ENCODE peak calls at places on chromosomes 13 and 19, in eight cellular contexts. V is transverse colon, O is stomach, A is sigmoid colon, F is upper lobe of left lung, L is SK-N-SH, T is ovary, G is A549. D is an unnamed sample. For H3K4me1, the result is how much of the 10 kb centered on the place peaks cover.

GRCh38 chr13:42860485-42860884 is 79.1 kb downstream of the FAM216B start:
- DNase-seq in T (no peak), F (no peak), O (no peak), L (no peak), V (no peak), G (no peak), A (no peak), D (no peak)

GRCh38 chr19:5406816-5407215 is 48.4 kb upstream of the ZNRF4 start:
- DNase-seq in O (no peak), A (no peak), V (no peak), L (no peak), T (no peak), G (no peak), F (no peak), D (no peak)

GRCh38 chr13:93789058-93789457 is 562.5 kb downstream of the GPC6 start:
- DNase-seq in T (no peak), O (no peak), G (no peak), F (no peak), V (no peak), A (no peak), L (no peak), D (no peak)

GRCh38 chr19:42349378-42350107 is 24.1 kb downstream of the MEGF8 start:
- DNase-seq in F (no peak), G (no peak), T (no peak), L (no peak), A (no peak), O (no peak), V (no peak), D (no peak)

GRCh38 chr19:8304841-8305621 is 3.1 kb downstream of the CD320 start:
- DNase-seq in F (peak), V (peak), O (peak), A (peak), L (peak), T (peak), G (no peak), D (peak)

GRCh38 chr19:35712910-35713845 is 4.6 kb upstream of the KMT2B start:
- DNase-seq in O (no peak), G (no peak), T (no peak), L (no peak), V (peak), F (no peak), A (no peak), D (no peak)

GRCh38 chr13:92355213-92355612 is 871.4 kb upstream of the GPC6 start:
- DNase-seq in F (no peak), V (peak), T (peak), G (no peak), A (no peak), O (no peak), L (peak), D (peak)

GRCh38 chr19:46068345-46069258 is 27.8 kb upstream of the IGFL4 start:
- DNase-seq in O (no peak), L (no peak), A (no peak), T (no peak), V (peak), G (peak), F (no peak), D (no peak)

GRCh38 chr13:41645313-41645712 is 188.0 kb downstream of the RGCC start:
- DNase-seq in A (peak), T (peak), F (no peak), G (no peak), O (no peak), L (no peak), V (no peak), D (peak)

GRCh38 chr19:7268737-7269098 is 25.5 kb downstream of the INSR start:
- DNase-seq in L (no peak), O (no peak), A (no peak), V (no peak), T (no peak), G (no peak), F (no peak), D (no peak)

GRCh38 chr13:32311188-32311897 is 3.8 kb downstream of the ZAR1L start:
- DNase-seq in A (peak), G (no peak), O (no peak), T (no peak), L (no peak), V (no peak), F (peak), D (no peak)

GRCh38 chr13:31767175-31767900 is 28.0 kb downstream of the RXFP2 start:
- DNase-seq in V (no peak), G (no peak), F (no peak), A (no peak), O (no peak), L (no peak), T (no peak), D (no peak)

GRCh38 chr19:39890755-39891551 is 43.5 kb downstream of the FCGBP start:
- DNase-seq in T (no peak), V (no peak), F (peak), L (no peak), G (no peak), A (no peak), O (peak), D (no peak)

GRCh38 chr13:106110241-106110855 is 425.1 kb downstream of the EFNB2 start:
- DNase-seq in O (no peak), V (no peak), A (no peak), L (no peak), F (no peak), T (no peak), G (no peak), D (no peak)

GRCh38 chr19:17184381-17184841 is 30.7 kb upstream of the USE1 start:
- DNase-seq in V (peak), L (no peak), T (no peak), O (no peak), A (no peak), F (no peak), G (no peak), D (no peak)

GRCh38 chr13:25415196-25415595 is 43.4 kb downstream of the ATP8A2 start:
- DNase-seq in T (no peak), A (no peak), O (no peak), F (no peak), L (no peak), G (no peak), V (no peak), D (no peak)

GRCh38 chr19:33486936-33487793 is 34.4 kb downstream of the PEPD start:
- DNase-seq in V (no peak), T (no peak), A (peak), G (no peak), F (no peak), O (no peak), L (peak), D (no peak)
- TF ChIP-seq EP300 in V (no peak), T (no peak), A (no peak), G (no peak), F (no peak), O (no peak), L (no peak), D (no peak)

GRCh38 chr13:21031594-21031993 is 29.8 kb downstream of the LATS2 start:
- DNase-seq in O (no peak), L (no peak), V (no peak), G (no peak), A (peak), T (no peak), F (no peak), D (no peak)

GRCh38 chr13:21034602-21035190 is 26.7 kb downstream of the LATS2 start:
- DNase-seq in V (no peak), A (peak), F (no peak), O (no peak), T (no peak), G (no peak), L (no peak), D (no peak)

GRCh38 chr13:21033224-21033855 is 28.0 kb downstream of the LATS2 start:
- DNase-seq in V (peak), L (no peak), G (no peak), T (peak), A (peak), O (peak), F (no peak), D (peak)

GRCh38 chr13:21033866-21034601 is 27.4 kb downstream of the LATS2 start:
- DNase-seq in F (no peak), V (no peak), O (peak), T (no peak), L (no peak), G (no peak), A (peak), D (no peak)

DNA sequence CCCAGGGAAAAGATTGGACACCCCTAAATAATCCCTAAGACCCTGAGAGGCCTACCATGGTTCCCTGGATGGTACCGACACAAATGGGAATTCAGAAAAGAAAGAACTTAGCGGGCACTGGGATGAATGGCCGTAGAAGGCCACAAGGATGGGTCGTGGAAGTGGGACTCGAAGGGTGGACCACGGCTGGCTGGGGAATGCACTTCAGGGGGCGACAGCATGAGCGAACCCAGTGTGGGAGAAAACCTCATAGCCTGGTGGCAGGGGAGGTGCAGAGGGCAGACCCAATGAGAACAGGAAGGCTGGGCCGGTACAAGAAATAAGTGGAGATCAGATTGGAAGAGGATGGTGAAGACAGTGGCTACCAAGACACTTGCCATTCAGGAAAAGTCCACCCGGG is 28.7 kb downstream of the LATS2 start:
- DNase-seq in L (no peak), F (no peak), O (no peak), V (no peak), G (no peak), T (no peak), A (peak), D (no peak)
- H3K4me1 ChIP-seq in L (under half), F (under half), O (under half), V (under half), G (under half), T (under half), A (under half), D (under half)

GRCh38 chr13:100859861-100860260 is 185.3 kb upstream of the TMTC4 start:
- DNase-seq in O (no peak), V (no peak), A (no peak), L (no peak), G (no peak), T (no peak), F (no peak), D (no peak)
- H3K27ac ChIP-seq in O (no peak), V (no peak), A (no peak), L (no peak), G (no peak), T (no peak), F (no peak), D (no peak)

GRCh38 chr19:31066385-31066784 is 282.9 kb downstream of the TSHZ3 start:
- DNase-seq in A (no peak), V (no peak), T (no peak), O (no peak), L (no peak), F (no peak), G (peak), D (no peak)
- TF ChIP-seq EP300 in A (no peak), V (no peak), T (no peak), O (no peak), L (no peak), F (no peak), G (no peak), D (no peak)